ENCODE peak calls at places on chromosomes 7 and 10, in four cellular contexts. I is fibroblast of lung, X is GM06990, V is MM.1S. U is an unnamed sample.

GRCh38 chr7:31761646-31762045 is 74.6 kb downstream of the PPP1R17 start:
- DNase-seq in I (no peak), X (no peak), V (no peak), U (no peak)

GRCh38 chr7:56097700-56098099 is 4.9 kb upstream of the PHKG1 start:
- DNase-seq in I (peak; percentile 91), X (no peak), V (peak; percentile 71), U (no peak)

GRCh38 chr7:94344826-94345225 is 49.9 kb upstream of the COL1A2 start:
- DNase-seq in I (peak; percentile 36), V (no peak), X (no peak), U (no peak)

GRCh38 chr10:129105266-129105665 is 361.8 kb upstream of the MGMT start:
- DNase-seq in X (no peak), I (peak; percentile 86), V (no peak), U (no peak)

GRCh38 chr7:87058739-87059524 is 522 bp downstream of the ELAPOR2 start:
- DNase-seq in V (peak; percentile 51), X (no peak), I (no peak), U (no peak)

GRCh38 chr7:44213206-44213871 is 12.6 kb downstream of the YKT6 start:
- DNase-seq in V (no peak), X (no peak), I (no peak), U (no peak)

GRCh38 chr7:81690251-81690650 is 79.6 kb downstream of the HGF start:
- DNase-seq in V (peak; percentile 48), X (no peak), I (no peak), U (peak; percentile 54)

GRCh38 chr10:57992321-57993077 is 275.2 kb downstream of the IPMK start:
- DNase-seq in X (no peak), I (no peak), V (peak; percentile 9), U (no peak)

GRCh38 chr7:129489491-129489890 is 12.8 kb upstream of the SMKR1 start:
- DNase-seq in V (peak; percentile 1), I (peak; percentile 92), X (no peak), U (no peak)

GRCh38 chr7:101250324-101250723 is 5.4 kb upstream of the FIS1 start:
- DNase-seq in X (peak; percentile 35), V (no peak), I (no peak), U (no peak)
- H3K4me3 ChIP-seq in X (peak overlapping the region; percentile 82), V (no peak overlapping the region), I (no peak overlapping the region), U (no peak overlapping the region)

GRCh38 chr10:43137971-43138756 is at the start of gene CSGALNACT2:
- DNase-seq in V (peak; percentile 91), I (peak; percentile 84), X (peak; percentile 94), U (peak; percentile 45)
- TF ChIP-seq CTCF in V (no peak), I (no peak), X (no peak), U (no peak)

GRCh38 chr10:22278441-22278782 is 37.8 kb upstream of the COMMD3 start:
- DNase-seq in I (no peak), X (no peak), V (no peak), U (no peak)
- H3K4me3 ChIP-seq in I (no peak overlapping the region), X (no peak overlapping the region), V (no peak overlapping the region), U (no peak overlapping the region)

GRCh38 chr10:69458426-69459100 is 7.3 kb downstream of the TSPAN15 start:
- DNase-seq in I (no peak), X (no peak), V (no peak), U (peak; percentile 75)
- TF ChIP-seq CTCF in I (no peak), X (no peak), V (no peak), U (no peak)

GRCh38 chr10:77605466-77605865 is 32.1 kb downstream of the KCNMA1 start:
- DNase-seq in I (no peak), V (no peak), X (no peak), U (no peak)

GRCh38 chr10:77604941-77605351 is 32.7 kb downstream of the KCNMA1 start:
- DNase-seq in X (no peak), I (no peak), V (no peak), U (no peak)

GRCh38 chr10:77608281-77608680 is 29.3 kb downstream of the KCNMA1 start:
- DNase-seq in V (no peak), X (no peak), I (no peak), U (no peak)

GRCh38 chr10:77604063-77604462 is 33.5 kb downstream of the KCNMA1 start:
- DNase-seq in V (peak; percentile 79), I (no peak), X (no peak), U (no peak)

DNA sequence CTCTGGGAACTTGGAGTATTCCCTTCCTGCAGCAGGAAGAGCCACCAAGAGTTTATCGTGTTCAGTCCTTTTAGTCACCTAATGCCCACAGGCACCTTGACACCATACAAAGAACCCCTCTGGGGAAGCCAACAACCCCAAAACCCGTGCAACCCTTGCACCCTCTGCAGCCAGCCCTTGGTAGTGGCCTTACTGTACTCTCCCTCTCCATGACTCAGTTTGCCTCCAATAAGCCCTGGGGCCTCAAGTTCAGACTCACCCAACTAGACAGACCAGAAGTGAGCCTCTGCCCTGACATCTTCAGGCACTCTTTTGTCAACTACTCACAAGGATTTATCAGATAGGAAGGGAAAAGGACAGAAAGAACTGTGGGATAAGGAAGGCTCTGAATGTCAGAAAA is 30.9 kb downstream of the KCNMA1 start:
- DNase-seq in X (no peak), I (no peak), V (no peak), U (no peak)
- H3K4me3 ChIP-seq in X (no peak overlapping the region), I (no peak overlapping the region), V (no peak overlapping the region), U (no peak overlapping the region)

DNA sequence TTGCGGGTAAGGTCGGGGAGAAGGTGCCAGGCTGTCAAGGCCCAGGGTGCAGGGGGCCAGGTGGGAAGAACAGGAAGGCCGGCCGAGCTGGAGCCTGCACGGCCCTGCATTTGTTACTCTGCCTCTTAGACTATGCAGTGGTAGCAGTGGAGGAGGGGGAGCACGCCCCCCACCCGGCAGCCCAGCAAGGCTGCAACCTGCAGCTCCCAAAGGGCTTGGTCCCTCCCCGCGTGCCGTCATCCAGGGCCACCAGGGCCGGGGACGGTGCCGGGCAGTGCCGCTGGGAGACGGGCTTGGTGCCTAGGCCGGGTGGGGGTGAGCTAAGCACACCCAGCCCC is 7.0 kb upstream of the GPER1 start:
- DNase-seq in V (no peak), I (no peak), X (no peak), U (no peak)
- TF ChIP-seq CTCF in V (no peak), I (no peak), X (no peak), U (no peak)

DNA sequence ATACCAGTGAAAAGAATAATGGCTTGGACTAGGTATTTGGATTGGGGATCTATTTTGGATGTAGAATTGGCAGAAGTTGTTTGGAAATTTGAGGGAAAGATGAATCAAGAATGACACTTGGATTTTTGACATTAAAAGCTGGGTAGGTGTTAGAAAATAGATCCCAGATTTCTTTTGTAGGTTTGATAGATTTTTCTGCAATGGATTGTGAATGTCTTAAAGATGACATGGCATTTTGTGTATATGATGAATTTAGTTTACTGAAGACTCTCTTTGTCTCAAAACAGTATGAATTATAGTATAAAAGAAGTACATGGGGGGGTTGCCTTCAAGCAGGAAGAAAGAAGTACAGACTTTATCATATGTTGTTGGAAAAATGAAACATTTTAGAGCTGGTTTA is 75.8 kb downstream of the MPLKIP start:
- DNase-seq in I (no peak), V (no peak), X (no peak), U (no peak)
- H3K4me3 ChIP-seq in I (no peak overlapping the region), V (no peak overlapping the region), X (no peak overlapping the region), U (no peak overlapping the region)

GRCh38 chr7:156652886-156653568 is 12.5 kb downstream of the RNF32 start:
- DNase-seq in I (no peak), V (no peak), X (no peak), U (no peak)

GRCh38 chr7:156651472-156651871 is 10.9 kb downstream of the RNF32 start:
- DNase-seq in V (no peak), X (no peak), I (no peak), U (no peak)

GRCh38 chr7:156654511-156655231 is 14.1 kb downstream of the RNF32 start:
- DNase-seq in I (no peak), V (no peak), X (no peak), U (no peak)

GRCh38 chr7:156655232-156655628 is 14.7 kb downstream of the RNF32 start:
- DNase-seq in X (no peak), I (no peak), V (no peak), U (no peak)

GRCh38 chr7:156650042-156650441 is 9.5 kb downstream of the RNF32 start:
- DNase-seq in I (no peak), X (peak; percentile 42), V (no peak), U (no peak)
- TF ChIP-seq CTCF in I (peak; percentile 12), X (peak; percentile 50), V (no peak), U (peak; percentile 72)